ENCODE peak calls at places on chromosomes 4 and X, in eight cellular contexts. G is astrocyte of the spinal cord, R is HS-5, I is Calu3, C is HAP-1, X is GM10248, A is GM03348, N is Caki2. D is an unnamed sample.

GRCh38 chr4:186823989-186824388 is 100.3 kb upstream of the FAT1 start:
- DNase-seq in X (no peak), I (no peak), G (peak), N (no peak), A (peak), C (no peak), R (no peak), D (no peak)

GRCh38 chr4:81651500-81651899 is 179.8 kb upstream of the RASGEF1B start:
- DNase-seq in N (no peak), X (no peak), G (no peak), R (no peak), I (no peak), C (no peak), A (no peak), D (no peak)

GRCh38 chrX:136251042-136251991 is at the start of gene MAP7D3:
- DNase-seq in A (peak), X (peak), N (peak), R (no peak), C (peak), I (peak), G (peak), D (peak)

GRCh38 chrX:829145-829544 is 198.6 kb downstream of the SHOX start:
- DNase-seq in G (no peak), R (no peak), N (no peak), C (no peak), I (no peak), X (no peak), A (no peak), D (no peak)

GRCh38 chr4:35124116-35124515 is 1120.2 kb downstream of the ARAP2 start:
- DNase-seq in A (no peak), X (no peak), G (peak), I (no peak), C (no peak), N (peak), R (peak), D (no peak)

GRCh38 chrX:154799554-154800348 is 5.5 kb downstream of the MPP1 start:
- DNase-seq in C (peak), I (peak), A (no peak), N (no peak), X (no peak), R (no peak), G (peak), D (peak)

GRCh38 chrX:153361781-153362397 is 27.9 kb downstream of the ZNF275 start:
- DNase-seq in A (no peak), R (no peak), N (no peak), I (no peak), G (no peak), X (no peak), C (no peak), D (no peak)

GRCh38 chr4:138494931-138495330 is 252.8 kb upstream of the SLC7A11 start:
- DNase-seq in G (peak), C (no peak), A (peak), R (no peak), X (no peak), I (peak), N (peak), D (no peak)

GRCh38 chr4:102438396-102438795 is 62.8 kb upstream of the NFKB1 start:
- DNase-seq in X (no peak), A (no peak), N (no peak), R (no peak), G (no peak), C (peak), I (no peak), D (no peak)

GRCh38 chrX:11180571-11180970 is 69.4 kb downstream of the HCCS start:
- DNase-seq in C (no peak), G (no peak), I (no peak), X (no peak), R (no peak), A (no peak), N (no peak), D (no peak)

GRCh38 chr4:57719451-57719850 is 609.3 kb upstream of the IGFBP7 start:
- DNase-seq in G (no peak), N (no peak), C (no peak), A (no peak), X (no peak), R (no peak), I (no peak), D (no peak)

GRCh38 chrX:107454302-107454701 is 4.8 kb downstream of the FRMPD3 start:
- DNase-seq in X (no peak), R (peak), C (no peak), A (no peak), G (peak), I (peak), N (peak), D (peak)

GRCh38 chrX:24014388-24015018 is 12.5 kb downstream of the KLHL15 start:
- DNase-seq in N (no peak), X (no peak), R (no peak), A (peak), I (no peak), G (no peak), C (no peak), D (no peak)

GRCh38 chrX:119177278-119177677 is 49.7 kb upstream of the KIAA1210 start:
- DNase-seq in X (no peak), G (no peak), I (no peak), N (no peak), R (no peak), A (no peak), C (no peak), D (no peak)

GRCh38 chr4:23923141-23923540 is 33.3 kb upstream of the PPARGC1A start:
- DNase-seq in N (no peak), C (no peak), A (no peak), X (no peak), G (no peak), I (no peak), R (no peak), D (no peak)

GRCh38 chrX:10135561-10136399 is 21.0 kb upstream of the CLCN4 start:
- DNase-seq in C (no peak), G (no peak), A (no peak), I (no peak), N (no peak), X (no peak), R (no peak), D (no peak)

D was measured in SW480.